ENCODE peak calls at places on chromosomes 6 and 20, in five cellular contexts. P, Z, V, T and N are unnamed samples.

GRCh38 chr6:146814148-146814750 is 215.5 kb downstream of the ADGB start:
- DNase-seq in V (peak), Z (no peak), P (no peak), T (no peak), N (no peak)

GRCh38 chr6:102204336-102204735 is 810.8 kb downstream of the GRIK2 start:
- DNase-seq in T (no peak), P (no peak), V (no peak), Z (peak), N (no peak)

GRCh38 chr6:31907158-31907813 is 5.4 kb upstream of the ZBTB12 start:
- DNase-seq in T (no peak), Z (no peak), P (no peak), V (peak), N (peak)

GRCh38 chr6:85472744-85473143 is 22.9 kb downstream of the NT5E start:
- DNase-seq in T (no peak), Z (peak), P (no peak), V (peak), N (no peak)

GRCh38 chr20:46523696-46524328 is 10.5 kb upstream of the ZNF334 start:
- DNase-seq in Z (peak), V (peak), P (no peak), T (no peak), N (no peak)

GRCh38 chr6:9566096-9566495 is 848.8 kb downstream of the TFAP2A start:
- DNase-seq in V (no peak), P (no peak), Z (no peak), T (no peak), N (no peak)

GRCh38 chr6:14286634-14287428 is 169.3 kb downstream of the CD83 start:
- DNase-seq in T (no peak), P (no peak), V (no peak), Z (no peak), N (no peak)

GRCh38 chr6:24545691-24546090 is 50.9 kb downstream of the ALDH5A1 start:
- DNase-seq in T (no peak), V (no peak), P (no peak), Z (no peak), N (no peak)

GRCh38 chr6:150759500-150759899 is 106.0 kb upstream of the MTHFD1L start:
- DNase-seq in Z (no peak), P (no peak), V (no peak), T (no peak), N (no peak)

GRCh38 chr20:62739581-62740285 is 31.1 kb downstream of the NTSR1 start:
- DNase-seq in Z (no peak), V (no peak), T (peak), P (peak), N (no peak)

GRCh38 chr20:309841-310644 is 12.7 kb downstream of the ZCCHC3 start:
- DNase-seq in V (peak), P (peak), Z (peak), T (peak), N (peak)

GRCh38 chr6:137358273-137358672 is 135.9 kb downstream of the OLIG3 start:
- DNase-seq in V (no peak), Z (no peak), P (no peak), T (no peak), N (no peak)

GRCh38 chr6:80594461-80594860 is 488.0 kb downstream of the BCKDHB start:
- DNase-seq in V (no peak), Z (peak), P (no peak), T (no peak), N (no peak)

GRCh38 chr6:45630801-45631200 is 253.1 kb upstream of the SUPT3H start:
- DNase-seq in P (no peak), V (no peak), T (no peak), Z (no peak), N (no peak)

GRCh38 chr6:40894962-40895799 is 143.8 kb downstream of the UNC5CL start:
- DNase-seq in Z (peak), P (peak), T (peak), V (peak), N (peak)

GRCh38 chr6:52371656-52372151 is 9.8 kb downstream of the PAQR8 start:
- DNase-seq in P (no peak), V (peak), Z (peak), T (peak), N (peak)

GRCh38 chr20:63836335-63837133 is 5.5 kb upstream of the ZBTB46 start:
- DNase-seq in P (no peak), T (no peak), Z (no peak), V (no peak), N (no peak)

GRCh38 chr6:45470131-45470738 is 92.5 kb upstream of the SUPT3H start:
- DNase-seq in T (no peak), V (no peak), P (no peak), Z (no peak), N (no peak)

GRCh38 chr20:56440346-56441007 is 27.9 kb upstream of the RTF2 start:
- DNase-seq in T (peak), P (no peak), Z (no peak), V (no peak), N (peak)

GRCh38 chr6:23003671-23004598 is 434.6 kb downstream of the HDGFL1 start:
- DNase-seq in T (no peak), P (no peak), V (peak), Z (peak), N (peak)

GRCh38 chr20:53815509-53815908 is 221.9 kb upstream of the ZNF217 start:
- DNase-seq in P (no peak), V (no peak), T (no peak), Z (no peak), N (no peak)

GRCh38 chr6:12890171-12890790 is 173.7 kb downstream of the PHACTR1 start:
- DNase-seq in P (no peak), V (no peak), T (peak), Z (peak), N (no peak)

GRCh38 chr20:63548542-63548941 is 993 bp upstream of the SRMS start:
- DNase-seq in T (no peak), V (no peak), P (no peak), Z (no peak), N (no peak)

GRCh38 chr6:79949235-79949634 is 1.9 kb upstream of the ELOVL4 start:
- DNase-seq in T (peak), Z (peak), V (peak), P (no peak), N (peak)

GRCh38 chr6:12414096-12414675 is 124.0 kb downstream of the EDN1 start:
- DNase-seq in T (no peak), Z (no peak), V (no peak), P (no peak), N (no peak)

GRCh38 chr20:38805958-38806854 is 709 bp downstream of the PPP1R16B start:
- DNase-seq in T (peak), Z (no peak), V (no peak), P (peak), N (no peak)

GRCh38 chr6:155894758-155895157 is 439.1 kb upstream of the NOX3 start:
- DNase-seq in P (no peak), T (no peak), V (no peak), Z (no peak), N (no peak)

GRCh38 chr6:25122001-25122400 is 157.2 kb upstream of the CARMIL1 start:
- DNase-seq in Z (no peak), P (no peak), T (no peak), V (peak), N (no peak)

GRCh38 chr20:221258-221830 is 5.7 kb upstream of the DEFB129 start:
- DNase-seq in T (no peak), Z (no peak), V (no peak), P (no peak), N (no peak)

GRCh38 chr6:29552512-29553051 is 7.0 kb downstream of the UBD start:
- DNase-seq in P (no peak), Z (peak), V (peak), T (no peak), N (peak)

GRCh38 chr20:38645980-38646858 is 44.6 kb downstream of the ARHGAP40 start:
- DNase-seq in V (peak), P (peak), Z (peak), T (peak), N (peak)

GRCh38 chr6:10659697-10660348 is 34.6 kb downstream of the C6orf52 start:
- DNase-seq in V (no peak), P (peak), Z (no peak), T (no peak), N (no peak)

GRCh38 chr6:93962566-93962965 is 543.2 kb upstream of the EPHA7 start:
- DNase-seq in T (no peak), V (no peak), P (no peak), Z (peak), N (no peak)

GRCh38 chr6:168299541-168300511 is 19.8 kb downstream of the DACT2 start:
- DNase-seq in T (no peak), V (no peak), Z (no peak), P (no peak), N (no peak)

GRCh38 chr20:4018015-4018748 is 2.8 kb upstream of the RNF24 start:
- DNase-seq in T (no peak), P (no peak), V (peak), Z (peak), N (no peak)

GRCh38 chr6:38460216-38460615 is 179.5 kb downstream of the BTBD9 start:
- DNase-seq in T (no peak), V (peak), P (no peak), Z (peak), N (peak)

GRCh38 chr20:35156978-35157377 is 9.8 kb upstream of the EDEM2 start:
- DNase-seq in V (no peak), T (no peak), Z (no peak), P (no peak), N (no peak)

GRCh38 chr20:2281563-2281962 is 14.2 kb upstream of the TGM3 start:
- DNase-seq in P (no peak), Z (no peak), V (no peak), T (peak), N (no peak)

GRCh38 chr20:316316-317068 is 8.9 kb upstream of the SOX12 start:
- DNase-seq in T (no peak), P (no peak), Z (no peak), V (no peak), N (no peak)

GRCh38 chr6:63527658-63528514 is 44.4 kb upstream of the LOC128125822 start:
- DNase-seq in Z (peak), V (peak), T (peak), P (no peak), N (peak)

GRCh38 chr6:63530984-63531383 is 41.3 kb upstream of the LOC128125822 start:
- DNase-seq in T (no peak), V (no peak), P (no peak), Z (no peak), N (no peak)

GRCh38 chr6:63526931-63527330 is 45.3 kb upstream of the LOC128125822 start:
- DNase-seq in Z (peak), T (no peak), P (no peak), V (no peak), N (no peak)

GRCh38 chr6:63533026-63533425 is 39.3 kb upstream of the LOC128125822 start:
- DNase-seq in P (no peak), Z (no peak), T (no peak), V (no peak), N (no peak)

GRCh38 chr6:63529498-63529897 is 42.8 kb upstream of the LOC128125822 start:
- DNase-seq in T (no peak), P (no peak), Z (peak), V (no peak), N (peak)
- H3K4me3 ChIP-seq in T (no peak), P (no peak), Z (no peak), V (no peak), N (no peak)

GRCh38 chr6:7473805-7474329 is 67.6 kb upstream of the DSP start:
- DNase-seq in T (no peak), P (no peak), V (no peak), Z (no peak), N (no peak)
- TF ChIP-seq CTCF in T (no peak), P (no peak), V (no peak), Z (no peak), N (no peak)

GRCh38 chr20:10739134-10739533 is 65.3 kb upstream of the JAG1 start:
- DNase-seq in T (no peak), P (no peak), Z (no peak), V (no peak), N (no peak)
- H3K4me3 ChIP-seq in T (peak), P (peak), Z (peak), V (peak), N (no peak)

DNA sequence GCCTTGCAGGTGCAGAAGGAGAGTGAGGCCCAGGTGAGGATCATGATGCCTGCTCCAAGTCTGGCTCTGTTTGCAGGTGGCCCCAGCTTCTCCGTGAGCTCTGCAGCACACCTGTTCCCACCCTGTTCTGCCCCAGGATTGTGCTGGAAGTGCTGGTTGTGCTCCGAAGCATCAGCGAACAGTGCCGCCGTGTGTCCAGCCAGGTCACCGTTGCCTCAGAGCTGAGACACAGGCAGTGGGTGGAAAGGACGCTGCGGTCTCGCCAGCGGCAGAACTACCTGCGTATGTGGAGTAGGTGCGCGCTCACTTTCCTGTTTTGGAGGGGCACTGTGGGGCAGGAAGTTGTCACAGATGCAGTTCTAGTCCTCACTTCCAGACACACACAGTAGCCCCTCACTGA is 25.0 kb downstream of the ERMARD start:
- DNase-seq in V (no peak), T (no peak), P (no peak), Z (no peak), N (no peak)
- TF ChIP-seq CTCF in V (no peak), T (no peak), P (no peak), Z (no peak), N (no peak)